ENCODE peak calls at places on chromosomes 4 and X, in six cellular contexts. Q is AG09309, J is ascending aorta, W is neural progenitor cell, V is lower lobe of right lung, M is pancreas. B is an unnamed sample.

GRCh38 chrX:134162032-134162431 is 75.0 kb upstream of the CCDC160 start:
- DNase-seq in Q (no peak), V (no peak), M (no peak), J (no peak), W (no peak), B (no peak)

GRCh38 chrX:45788941-45789348 is 588.3 kb upstream of the DIPK2B start:
- DNase-seq in M (no peak), J (no peak), V (peak; percentile 51), Q (no peak), W (no peak), B (no peak)

GRCh38 chrX:136204571-136204970 is 46.6 kb downstream of the MAP7D3 start:
- DNase-seq in J (peak; percentile 84), W (peak; percentile 3), M (no peak), V (peak; percentile 57), Q (no peak), B (no peak)

GRCh38 chrX:130516123-130516522 is 114.3 kb downstream of the RBMX2 start:
- DNase-seq in J (no peak), M (no peak), W (no peak), V (no peak), Q (no peak), B (no peak)

GRCh38 chrX:65987856-65988255 is 52.0 kb downstream of the VSIG4 start:
- DNase-seq in M (no peak), V (no peak), Q (no peak), J (no peak), W (no peak), B (no peak)

GRCh38 chr4:6594341-6594740 is 19.4 kb downstream of the MAN2B2 start:
- DNase-seq in Q (no peak), W (no peak), V (no peak), J (no peak), M (peak; percentile 46), B (no peak)

GRCh38 chr4:109298279-109299010 is 4.0 kb downstream of the COL25A1 start:
- DNase-seq in J (no peak), Q (no peak), V (no peak), M (no peak), W (peak; percentile 15), B (no peak)

GRCh38 chr4:56302775-56303174 is 84.5 kb downstream of the AASDH start:
- DNase-seq in V (no peak), J (no peak), W (no peak), Q (no peak), M (no peak), B (no peak)

GRCh38 chr4:10346023-10346422 is 111.2 kb downstream of the ZNF518B start:
- DNase-seq in V (no peak), M (no peak), Q (no peak), W (no peak), J (no peak), B (no peak)

GRCh38 chr4:8112036-8112576 is 46.5 kb downstream of the ABLIM2 start:
- DNase-seq in Q (no peak), V (no peak), J (no peak), M (no peak), W (no peak), B (no peak)

GRCh38 chrX:67296395-67296794 is 247.4 kb upstream of the AR start:
- DNase-seq in W (no peak), Q (no peak), V (no peak), M (no peak), J (no peak), B (no peak)

GRCh38 chr4:20456416-20456815 is 204.7 kb downstream of the SLIT2 start:
- DNase-seq in V (no peak), J (no peak), M (no peak), Q (no peak), W (no peak), B (no peak)

GRCh38 chr4:98262431-98262830 is 1.2 kb downstream of the RAP1GDS1 start:
- DNase-seq in M (no peak), Q (no peak), J (no peak), V (no peak), W (no peak), B (no peak)

GRCh38 chr4:182177166-182177565 is 66.0 kb upstream of the TENM3 start:
- DNase-seq in W (no peak), Q (no peak), J (no peak), M (no peak), V (no peak), B (no peak)

GRCh38 chrX:130836447-130836846 is 66.6 kb downstream of the ENOX2 start:
- DNase-seq in W (no peak), V (no peak), Q (no peak), M (no peak), J (no peak), B (no peak)

GRCh38 chrX:118569676-118570075 is 74.1 kb downstream of the DOCK11 start:
- DNase-seq in W (no peak), Q (no peak), M (no peak), J (no peak), V (no peak), B (no peak)

GRCh38 chrX:143319526-143319925 is 197.7 kb downstream of the SPANXN3 start:
- DNase-seq in W (no peak), M (no peak), Q (no peak), V (no peak), J (no peak), B (no peak)

GRCh38 chr4:7156273-7157139 is 35.8 kb upstream of the SORCS2 start:
- DNase-seq in V (peak; percentile 1), M (peak; percentile 46), Q (no peak), W (peak; percentile 73), J (peak; percentile 56), B (no peak)

GRCh38 chr4:104429150-104429741 is 65.4 kb downstream of the CXXC4 start:
- DNase-seq in W (no peak), M (no peak), V (no peak), J (no peak), Q (no peak), B (no peak)

GRCh38 chr4:123613586-123614344 is 217.2 kb downstream of the SPRY1 start:
- DNase-seq in Q (no peak), W (no peak), M (no peak), J (no peak), V (no peak), B (no peak)

DNA sequence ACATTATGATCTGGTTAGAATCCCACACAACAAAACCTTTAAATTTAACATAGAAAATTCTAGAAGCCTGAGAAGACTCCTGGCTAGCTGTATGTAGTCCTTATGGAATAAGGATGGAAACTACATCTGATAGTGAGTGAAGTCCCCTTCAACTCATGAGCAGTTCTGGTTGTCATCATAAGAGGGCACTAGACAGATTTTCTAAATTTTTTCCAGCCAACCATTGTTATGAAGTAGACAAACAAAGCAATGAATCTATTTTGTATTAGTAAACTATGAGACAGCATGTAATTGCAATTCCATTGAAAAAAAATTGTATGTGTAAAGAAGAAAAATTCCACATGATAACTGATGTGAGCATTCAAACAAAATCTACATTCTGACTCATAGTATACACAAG is 35.2 kb downstream of the PWWP3B start:
- DNase-seq in J (no peak), V (no peak), Q (no peak), M (no peak), W (no peak), B (no peak)
- TF ChIP-seq CTCF in J (no peak), V (no peak), Q (no peak), M (no peak), W (no peak), B (no peak)

GRCh38 chr4:62706423-62706822 is 1506.3 kb downstream of the ADGRL3 start:
- DNase-seq in W (peak; percentile 30), J (no peak), M (no peak), Q (no peak), V (no peak), B (no peak)
- TF ChIP-seq CTCF in W (peak; percentile 27), J (no peak), M (no peak), Q (no peak), V (no peak), B (no peak)

GRCh38 chrX:7586126-7586525 is 256.8 kb upstream of the VCX start:
- DNase-seq in J (no peak), V (no peak), W (peak; percentile 38), Q (peak; percentile 5), M (no peak), B (no peak)
- TF ChIP-seq CTCF in J (peak; percentile 25), V (peak; percentile 35), W (peak; percentile 54), Q (peak; percentile 48), M (no peak), B (no peak)

GRCh38 chr4:53507671-53508286 is 83.5 kb downstream of the LNX1 start:
- DNase-seq in M (peak; percentile 42), V (no peak), J (peak; percentile 90), Q (peak; percentile 98), W (no peak), B (no peak)

GRCh38 chr4:53507058-53507457 is 84.2 kb downstream of the LNX1 start:
- DNase-seq in V (no peak), Q (no peak), W (no peak), J (no peak), M (no peak), B (no peak)

GRCh38 chr4:53510316-53510715 is 81.0 kb downstream of the LNX1 start:
- DNase-seq in W (no peak), M (no peak), Q (no peak), V (no peak), J (no peak), B (no peak)

GRCh38 chr4:53508446-53508845 is 82.8 kb downstream of the LNX1 start:
- DNase-seq in W (no peak), M (no peak), J (no peak), Q (peak; percentile 75), V (no peak), B (no peak)

DNA sequence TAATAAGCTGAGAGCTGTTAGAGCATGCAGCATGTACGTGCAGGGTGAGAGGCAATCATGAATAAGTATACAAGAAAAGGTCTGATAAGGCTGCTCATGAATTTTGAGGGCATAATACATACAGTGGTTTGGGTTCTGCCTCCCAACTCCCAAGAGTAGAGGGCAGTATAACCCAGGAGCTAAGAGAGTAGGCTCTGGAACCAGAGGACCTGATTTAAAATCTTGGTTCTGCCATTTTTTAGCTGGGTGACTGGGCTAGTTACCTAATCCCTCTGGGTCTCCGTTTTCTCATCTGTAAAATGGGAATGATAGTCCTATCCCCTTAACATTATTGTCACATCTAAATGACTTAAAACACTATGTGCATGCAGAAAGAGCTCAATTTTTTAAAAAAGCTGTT is 85.3 kb downstream of the LNX1 start:
- DNase-seq in J (no peak), M (no peak), Q (no peak), W (no peak), V (no peak), B (no peak)
- TF ChIP-seq CTCF in J (no peak), M (no peak), Q (peak; percentile 50), W (no peak), V (no peak), B (no peak)

GRCh38 chr4:71270901-71271300 is 67.9 kb upstream of the SLC4A4 start:
- DNase-seq in Q (no peak), M (no peak), J (no peak), W (peak; percentile 36), V (no peak), B (no peak)
- TF ChIP-seq CTCF in Q (peak; percentile 37), M (peak; percentile 11), J (no peak), W (peak; percentile 56), V (peak; percentile 22), B (no peak)

GRCh38 chr4:176834531-176834930 is 41.8 kb upstream of the VEGFC start:
- DNase-seq in M (no peak), Q (no peak), V (no peak), J (no peak), W (no peak), B (no peak)
- TF ChIP-seq CTCF in M (no peak), Q (no peak), V (no peak), J (no peak), W (no peak), B (no peak)

DNA sequence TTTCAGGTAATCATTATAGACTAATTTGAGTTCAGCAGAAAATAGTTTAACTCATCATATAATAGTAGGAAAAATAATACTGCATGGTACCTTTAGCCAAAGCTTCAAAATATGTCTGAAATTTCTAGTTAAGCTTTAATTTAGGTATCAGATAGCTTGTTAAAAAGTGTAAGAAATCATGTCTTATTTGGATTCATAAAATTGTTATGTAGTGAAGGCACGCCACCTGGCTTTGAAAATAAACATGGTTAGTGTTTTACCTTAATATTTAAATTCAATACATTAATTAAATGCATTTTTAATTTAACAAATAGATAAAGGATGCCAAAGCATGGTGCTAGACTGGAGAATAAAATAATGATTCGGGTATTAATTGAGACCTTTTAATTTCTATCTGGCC is 211.4 kb downstream of the FSTL5 start:
- DNase-seq in Q (no peak), W (no peak), V (no peak), M (no peak), J (no peak), B (no peak)
- TF ChIP-seq CTCF in Q (no peak), W (no peak), V (no peak), M (no peak), J (no peak), B (no peak)